ENCODE peak calls at places on chromosomes 2 and 18, in four cellular contexts. A is HCT116, B is stomach, I is endothelial cell of umbilical vein. T is an unnamed sample. For H3K36me3, the result is how much of the 10 kb centered on the place peaks cover.

GRCh38 chr18:12376034-12376717 is 851 bp downstream of the AFG3L2 start:
- DNase-seq in A (no peak), B (peak), I (peak), T (no peak)

GRCh38 chr18:75477913-75478312 is 50.4 kb upstream of the SMIM21 start:
- DNase-seq in A (no peak), B (no peak), I (peak), T (no peak)

GRCh38 chr18:35143615-35144596 is 96.9 kb upstream of the ZNF397 start:
- DNase-seq in A (peak), B (peak), I (peak), T (no peak)

GRCh38 chr2:28751956-28752607 is 452 bp downstream of the PPP1CB start:
- DNase-seq in A (no peak), B (peak), I (no peak), T (no peak)

GRCh38 chr2:229150317-229150716 is 120.8 kb downstream of the PID1 start:
- DNase-seq in A (no peak), B (no peak), I (no peak), T (no peak)

GRCh38 chr2:61707984-61708852 is 145.6 kb downstream of the FAM161A start:
- DNase-seq in A (no peak), B (peak), I (no peak), T (no peak)

GRCh38 chr18:60846396-60846795 is 473.8 kb upstream of the MC4R start:
- DNase-seq in A (no peak), B (no peak), I (no peak), T (no peak)

GRCh38 chr2:196105956-196106355 is 37.3 kb upstream of the DNAH7 start:
- DNase-seq in A (no peak), B (no peak), I (peak), T (no peak)

GRCh38 chr18:57175550-57175949 is 28.7 kb downstream of the BOD1L2 start:
- DNase-seq in A (no peak), B (no peak), I (no peak), T (no peak)

GRCh38 chr2:233012301-233012971 is 620 bp downstream of the NGEF start:
- DNase-seq in A (no peak), B (peak), I (no peak), T (peak)
- TF ChIP-seq POLR2AphosphoS5 in A (no peak), B (peak), I (no peak), T (no peak)

DNA sequence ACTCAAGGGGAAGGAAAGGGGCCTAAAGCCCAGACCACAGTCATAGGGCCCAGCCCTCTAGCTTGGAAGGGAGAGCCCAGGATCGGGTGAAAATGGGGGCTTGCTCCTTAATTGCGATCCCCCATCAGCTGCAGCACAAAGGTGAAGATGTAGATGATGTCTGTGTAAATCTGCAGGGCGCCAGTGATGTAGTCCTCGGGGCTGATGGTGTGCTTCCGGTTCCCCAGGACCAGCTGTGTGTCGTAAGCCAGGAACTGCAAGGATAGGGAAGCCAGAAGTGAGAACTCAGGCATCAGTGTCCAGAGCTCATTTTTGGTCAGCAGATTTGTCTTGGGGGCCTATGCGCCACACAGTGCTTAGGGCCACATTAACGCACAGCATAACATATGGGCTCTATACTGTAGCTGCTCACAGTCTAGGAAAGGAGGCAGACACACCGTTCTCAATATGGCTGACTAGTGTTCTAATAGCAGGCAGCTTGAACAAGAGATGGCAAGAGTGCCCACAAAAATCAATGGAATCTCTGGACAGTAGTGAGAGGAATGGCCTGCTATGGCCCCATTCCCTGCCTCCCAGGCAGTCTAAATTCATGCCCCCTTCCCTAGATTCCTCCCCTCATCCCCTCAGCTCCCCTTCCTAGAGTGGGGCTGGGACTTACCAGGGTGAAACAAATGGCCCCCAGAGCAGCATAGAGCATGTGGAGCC is 5.2 kb downstream of the PNKD start:
- DNase-seq in A (no peak), B (no peak), I (no peak), T (no peak)
- H3K36me3 ChIP-seq in A (half or more), B (half or more), I (under half), T (under half)

DNA sequence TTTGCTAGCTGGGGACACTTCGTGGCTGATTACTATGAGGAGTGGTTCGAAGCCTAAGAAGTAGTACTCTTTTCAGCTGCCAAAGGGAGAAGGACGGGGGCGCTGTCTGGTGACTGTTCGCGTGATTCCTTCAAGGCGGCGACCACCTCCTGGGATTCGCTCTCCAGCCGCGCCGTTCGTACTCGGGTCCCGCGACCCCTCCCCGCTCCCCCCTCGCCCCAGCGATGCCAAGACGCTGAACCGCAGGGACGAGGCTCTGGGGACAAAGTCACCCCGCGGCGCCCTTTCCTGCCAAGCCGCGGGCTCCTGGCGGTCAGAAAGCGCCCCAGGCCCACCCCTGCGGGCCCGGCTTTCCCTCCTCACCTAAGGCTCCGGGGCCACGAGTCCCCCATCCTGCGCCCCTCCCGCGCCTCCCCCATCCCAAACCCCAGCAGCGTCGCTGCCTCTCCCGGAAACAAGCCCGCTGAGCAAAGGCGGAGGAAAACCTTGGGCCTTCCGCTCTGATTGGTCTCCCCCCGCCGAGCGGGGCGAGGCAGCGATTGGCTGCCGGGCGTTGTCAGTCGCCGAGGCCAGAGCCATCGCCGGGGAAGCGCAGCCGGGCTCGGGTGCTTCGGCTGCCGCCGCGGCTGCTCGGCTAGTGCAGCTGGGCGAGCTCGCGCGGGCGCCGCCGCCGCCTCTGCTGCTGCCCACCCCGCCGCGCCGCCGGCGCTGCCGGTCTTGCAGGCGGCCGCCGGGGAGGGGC is 404.3 kb downstream of the XIRP2 start:
- DNase-seq in A (peak), B (peak), I (peak), T (no peak)
- TF ChIP-seq CTCF in A (peak), B (peak), I (peak), T (no peak)

GRCh38 chr2:132741754-132742153 is 71.7 kb upstream of the LYPD1 start:
- DNase-seq in A (no peak), B (no peak), I (no peak), T (no peak)
- TF ChIP-seq POLR2AphosphoS5 in A (no peak), B (no peak), I (no peak), T (no peak)

GRCh38 chr2:69344305-69344704 is 42.7 kb downstream of the GFPT1 start:
- DNase-seq in A (no peak), B (no peak), I (no peak), T (no peak)

GRCh38 chr2:69348781-69349180 is 38.2 kb downstream of the GFPT1 start:
- DNase-seq in A (no peak), B (no peak), I (no peak), T (no peak)

GRCh38 chr2:69340101-69340775 is 46.8 kb downstream of the GFPT1 start:
- DNase-seq in A (no peak), B (no peak), I (peak), T (no peak)

GRCh38 chr2:69345434-69345833 is 41.6 kb downstream of the GFPT1 start:
- DNase-seq in A (no peak), B (no peak), I (no peak), T (no peak)
- H3K36me3 ChIP-seq in A (under half), B (half or more), I (under half), T (half or more)